ENCODE peak calls at places on chromosome 5, in nine cellular contexts. W is stomach; C is CD8-positive, alpha-beta T cell; Z is cardiac muscle cell; F is tibial artery; S is GM23338; X is spleen; M is ascending aorta; K is PC-3. Q is an unnamed sample. For H3K27me3, the result is how much of the 10 kb centered on the place peaks cover.

GRCh38 chr5:59840200-59840601 is 53.3 kb downstream of the PDE4D start:
- DNase-seq in M (no peak), F (no peak), Z (peak), C (no peak), S (no peak), K (no peak), W (no peak), X (no peak), Q (no peak)

GRCh38 chr5:157915638-157916037 is 56.7 kb upstream of the CLINT1 start:
- DNase-seq in C (no peak), W (peak), X (peak), K (peak), S (no peak), Z (peak), F (peak), M (peak), Q (no peak)

GRCh38 chr5:94613583-94613982 is 4.8 kb downstream of the KIAA0825 start:
- DNase-seq in S (peak), W (no peak), X (no peak), K (peak), Z (peak), C (no peak), M (no peak), F (no peak), Q (no peak)

GRCh38 chr5:141872496-141873356 is 5.5 kb downstream of the PCDH1 start:
- DNase-seq in F (peak), Z (peak), S (peak), X (peak), C (no peak), W (no peak), M (no peak), K (no peak), Q (no peak)

GRCh38 chr5:126988021-126988569 is 42.3 kb downstream of the MARCHF3 start:
- DNase-seq in X (no peak), K (no peak), M (no peak), C (peak), Z (no peak), S (no peak), F (no peak), W (no peak), Q (no peak)

GRCh38 chr5:39138892-39139291 is 64.7 kb upstream of the RICTOR start:
- DNase-seq in C (no peak), W (no peak), Z (peak), F (no peak), K (peak), S (no peak), M (no peak), X (no peak), Q (no peak)

GRCh38 chr5:122772446-122772845 is 2.4 kb upstream of the SNX2 start:
- DNase-seq in X (no peak), W (no peak), M (no peak), Z (peak), K (peak), C (no peak), F (no peak), S (no peak), Q (no peak)

GRCh38 chr5:140502834-140503233 is 44.6 kb upstream of the EIF4EBP3 start:
- DNase-seq in C (no peak), M (no peak), X (no peak), K (no peak), Z (no peak), W (no peak), S (no peak), F (no peak), Q (no peak)

DNA sequence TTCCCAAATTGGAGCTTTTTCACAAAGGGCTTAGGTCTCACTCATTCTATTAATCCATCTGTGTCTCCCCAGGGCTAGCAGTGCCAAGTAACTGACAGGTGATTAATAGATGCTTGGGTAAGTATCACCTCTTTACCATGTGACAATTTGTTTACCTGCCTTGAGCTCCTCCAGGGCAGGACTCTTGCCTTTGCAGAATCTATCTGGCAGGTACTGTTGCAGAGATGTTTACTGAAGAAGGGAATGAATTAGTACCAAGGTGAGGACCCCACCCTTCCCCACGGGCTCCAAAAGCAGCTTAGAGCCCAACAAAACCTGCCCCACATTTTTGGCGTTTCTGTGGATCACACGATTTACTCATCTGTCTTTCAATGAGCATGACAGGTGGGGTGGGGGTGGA is 698 bp upstream of the TGFBI start:
- DNase-seq in X (no peak), M (no peak), F (no peak), W (no peak), S (no peak), K (no peak), Z (no peak), C (no peak), Q (no peak)
- H3K27me3 ChIP-seq in X (under half), M (under half), F (under half), W (under half), S (under half), K (under half), Z (half or more), C (under half), Q (under half)

DNA sequence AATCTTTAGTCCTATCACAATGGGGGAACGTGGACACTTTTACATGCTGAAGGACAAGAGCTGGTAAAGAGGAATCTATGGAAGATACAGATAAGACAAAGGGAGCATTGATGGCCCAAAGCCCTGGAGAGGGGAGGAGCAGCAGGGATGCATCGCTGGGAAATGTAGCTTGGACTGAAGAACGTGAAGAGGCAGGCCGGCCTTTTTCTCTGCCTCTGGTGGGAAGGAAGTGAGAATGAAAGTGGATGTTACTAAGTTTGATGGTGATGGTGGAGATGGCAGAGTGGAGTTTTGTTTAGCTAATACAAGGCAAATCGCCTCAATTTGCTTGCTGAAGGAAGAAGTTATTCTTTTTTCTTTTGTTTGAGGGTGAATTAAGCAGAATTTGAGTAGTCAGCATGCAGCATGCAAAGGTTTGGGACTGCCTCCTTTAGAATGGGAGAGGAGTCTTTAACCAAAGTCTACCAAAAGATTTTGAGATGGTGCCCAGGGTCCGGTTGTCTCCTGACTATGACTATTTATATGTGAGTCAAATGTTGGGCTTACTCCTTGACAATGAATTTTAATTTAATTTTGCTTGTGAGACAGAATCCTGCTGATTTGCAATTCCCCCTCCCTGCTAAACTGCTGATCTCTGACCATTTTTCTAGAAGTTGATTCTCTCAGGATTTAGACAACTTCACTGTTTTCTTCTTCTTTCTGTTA is 124.5 kb upstream of the TAF11L2 start:
- DNase-seq in C (no peak), W (no peak), X (no peak), K (no peak), F (no peak), M (no peak), Z (no peak), S (no peak), Q (no peak)
- TF ChIP-seq CTCF in C (no peak), W (no peak), X (no peak), K (no peak), F (no peak), M (no peak), Z (no peak), S (no peak), Q (no peak)

GRCh38 chr5:179900206-179900605 is 7.5 kb downstream of the TBC1D9B start:
- DNase-seq in X (no peak), Z (no peak), W (no peak), S (no peak), K (no peak), C (no peak), M (no peak), F (no peak), Q (no peak)
- H3K27me3 ChIP-seq in X (under half), Z (under half), W (under half), S (under half), K (under half), C (under half), M (under half), F (under half), Q (under half)

GRCh38 chr5:132461235-132461634 is 29.3 kb downstream of the IRF1 start:
- DNase-seq in Z (no peak), K (no peak), W (no peak), C (no peak), M (no peak), S (no peak), F (no peak), X (no peak), Q (no peak)

GRCh38 chr5:132461671-132462070 is 28.9 kb downstream of the IRF1 start:
- DNase-seq in X (no peak), S (no peak), F (no peak), W (no peak), M (no peak), K (no peak), C (no peak), Z (no peak), Q (no peak)

GRCh38 chr5:132459031-132459982 is 31.3 kb downstream of the IRF1 start:
- DNase-seq in F (peak), X (peak), K (peak), S (no peak), M (no peak), W (peak), C (no peak), Z (peak), Q (no peak)

GRCh38 chr5:132460835-132461230 is 29.7 kb downstream of the IRF1 start:
- DNase-seq in M (no peak), S (no peak), W (no peak), F (peak), X (peak), C (no peak), K (no peak), Z (no peak), Q (no peak)

DNA sequence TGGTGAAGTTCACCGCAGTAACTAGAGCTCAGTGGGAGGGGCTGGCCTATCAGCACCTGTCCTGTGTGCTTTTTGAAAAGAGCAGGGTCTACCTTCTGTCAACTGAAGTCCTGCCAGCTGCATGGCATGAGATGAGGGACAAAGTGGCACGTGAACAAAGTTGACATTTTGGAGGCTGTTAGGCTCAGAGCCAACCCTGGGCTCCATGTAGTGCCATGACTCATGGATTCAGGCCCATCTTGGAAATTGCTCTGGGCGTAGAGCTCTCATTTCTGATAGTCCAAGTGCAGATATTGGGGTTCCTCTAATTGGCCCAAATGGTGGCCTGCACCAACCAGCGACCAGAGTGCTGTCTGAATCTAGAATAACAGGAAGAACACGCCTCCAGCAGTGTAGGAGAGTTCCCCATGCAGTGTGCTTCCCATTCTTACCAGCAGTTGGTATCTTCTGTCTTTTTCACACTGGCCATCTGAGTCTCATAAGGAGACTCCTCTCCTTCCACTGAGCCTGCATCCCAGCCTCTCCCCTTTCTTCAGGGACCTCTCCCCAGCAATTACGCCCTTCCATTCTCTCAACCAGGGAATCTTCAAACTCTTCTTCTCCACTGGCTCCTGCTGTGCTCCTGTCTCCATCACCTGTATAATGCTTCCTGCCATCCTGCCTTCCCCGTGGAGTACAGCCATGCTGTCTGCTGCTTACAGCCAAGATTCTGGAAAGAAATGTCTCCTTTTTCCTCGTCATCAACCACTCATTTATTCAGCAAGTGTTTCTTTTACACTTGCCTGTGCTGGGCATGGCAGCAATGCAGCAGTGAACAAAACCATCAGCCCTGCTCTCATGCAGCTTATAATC is 30.4 kb downstream of the IRF1 start:
- DNase-seq in K (no peak), Z (no peak), F (peak), C (no peak), M (no peak), S (no peak), W (peak), X (peak), Q (no peak)
- TF ChIP-seq CTCF in K (no peak), Z (peak), F (no peak), C (no peak), M (no peak), S (no peak), W (no peak), X (peak), Q (no peak)

GRCh38 chr5:168790037-168790635 is 211.0 kb upstream of the PANK3 start:
- DNase-seq in C (no peak), F (peak), X (no peak), W (no peak), Z (peak), S (no peak), M (no peak), K (no peak), Q (no peak)
- H3K27me3 ChIP-seq in C (under half), F (under half), X (under half), W (under half), Z (under half), S (under half), M (under half), K (half or more), Q (under half)

Q was measured in suprapubic skin.